ENCODE peak calls at places on chromosomes 16 and 17, in nine cellular contexts. X is stomach, U is esophagus muscularis mucosa, Z is K562, T is breast epithelium, V is transverse colon, P is prostate gland, L is sigmoid colon, W is HCT116. G is an unnamed sample.

GRCh38 chr16:9092963-9093477 is 1.6 kb downstream of the HAPSTR1 start:
- DNase-seq in V (peak; percentile 42), X (peak; percentile 55), T (no peak), W (no peak), U (no peak), Z (peak; percentile 41), L (peak; percentile 70), P (peak; percentile 14), G (no peak)

GRCh38 chr17:7922499-7923289 is 6.6 kb upstream of the RNF227 start:
- DNase-seq in P (peak; percentile 78), Z (no peak), L (peak; percentile 93), X (peak; percentile 89), T (peak; percentile 91), V (peak; percentile 88), U (peak; percentile 96), W (no peak), G (no peak)

GRCh38 chr16:4081577-4082021 is 34.6 kb downstream of the ADCY9 start:
- DNase-seq in T (no peak), X (no peak), U (no peak), Z (no peak), L (no peak), V (no peak), P (no peak), W (no peak), G (no peak)

GRCh38 chr17:63626551-63627228 is 4.5 kb downstream of the MAP3K3 start:
- DNase-seq in P (no peak), L (no peak), X (no peak), T (no peak), U (no peak), W (no peak), Z (no peak), V (no peak), G (no peak)

GRCh38 chr17:27217631-27218030 is 76.3 kb upstream of the WSB1 start:
- DNase-seq in T (no peak), L (no peak), V (no peak), P (no peak), U (no peak), Z (no peak), X (no peak), W (no peak), G (no peak)

GRCh38 chr16:77794586-77794985 is 6.2 kb downstream of the VAT1L start:
- DNase-seq in T (no peak), X (no peak), U (no peak), W (no peak), Z (no peak), P (no peak), L (no peak), V (no peak), G (no peak)

GRCh38 chr17:64166876-64167275 is 36.9 kb upstream of the ERN1 start:
- DNase-seq in X (no peak), V (no peak), W (no peak), Z (no peak), T (no peak), P (no peak), L (no peak), U (no peak), G (no peak)

GRCh38 chr17:38602453-38602852 is 3.3 kb downstream of the SRCIN1 start:
- DNase-seq in Z (no peak), P (no peak), T (no peak), V (no peak), L (no peak), W (no peak), X (no peak), U (no peak), G (no peak)

GRCh38 chr16:23027386-23027785 is 121.9 kb downstream of the USP31 start:
- DNase-seq in L (no peak), Z (no peak), U (no peak), W (no peak), X (no peak), T (no peak), V (no peak), P (no peak), G (peak; percentile 77)

GRCh38 chr16:56246051-56246817 is 54.9 kb downstream of the GNAO1 start:
- DNase-seq in W (no peak), P (no peak), Z (peak; percentile 50), T (peak; percentile 85), U (no peak), V (no peak), X (no peak), L (peak; percentile 67), G (no peak)

GRCh38 chr16:48609453-48610023 is 442 bp downstream of the N4BP1 start:
- DNase-seq in X (peak; percentile 70), P (peak; percentile 49), T (no peak), Z (peak; percentile 63), W (no peak), U (no peak), V (peak; percentile 61), L (peak; percentile 82), G (peak; percentile 85)

GRCh38 chr17:18177137-18177536 is 6.5 kb upstream of the ALKBH5 start:
- DNase-seq in P (no peak), X (no peak), L (no peak), U (no peak), V (no peak), W (no peak), Z (no peak), T (no peak), G (no peak)
- TF ChIP-seq POLR2AphosphoS5 in P (no peak), X (no peak), L (no peak), U (no peak), V (no peak), W (no peak), Z (no peak), T (no peak), G (no peak)

DNA sequence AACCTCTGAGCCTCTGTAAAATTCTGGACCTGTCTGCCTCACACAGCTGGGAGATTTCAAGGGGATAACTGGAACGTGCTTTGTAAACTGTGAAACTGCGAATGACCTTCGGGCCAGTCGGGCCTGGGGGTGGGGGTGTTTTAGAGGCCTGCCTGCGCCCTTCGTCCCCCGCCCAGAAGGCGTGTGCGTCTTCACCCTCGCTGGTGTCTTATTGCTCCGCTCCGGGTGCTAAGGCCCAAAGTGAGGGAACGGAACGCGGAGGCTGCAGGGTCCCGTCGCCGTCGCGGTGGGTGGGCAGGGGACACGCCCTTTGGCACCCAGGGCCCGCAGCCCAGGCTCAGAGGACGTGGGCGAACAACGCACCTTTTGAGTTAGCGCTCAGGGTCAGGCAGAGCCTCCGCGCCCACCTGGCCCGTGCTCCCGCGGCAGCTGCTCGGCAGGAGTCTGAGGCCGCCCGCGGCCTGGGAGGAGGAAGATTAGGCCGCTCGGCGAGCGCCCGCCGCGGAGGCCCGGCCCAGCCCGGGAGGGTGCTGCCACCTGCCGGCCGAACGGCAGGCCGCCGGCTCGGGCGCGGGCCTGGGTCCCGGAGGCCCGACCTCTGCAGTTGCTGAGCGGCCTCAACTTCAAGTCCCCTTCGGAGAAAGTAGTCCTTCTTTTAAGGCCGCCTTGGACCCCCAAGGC is 29.7 kb downstream of the DCAKD start:
- DNase-seq in U (no peak), T (peak; percentile 72), Z (peak; percentile 84), P (peak; percentile 42), V (peak; percentile 72), X (peak; percentile 68), L (peak; percentile 89), W (no peak), G (no peak)
- TF ChIP-seq POLR2A in U (no peak), T (no peak), Z (no peak), P (no peak), V (peak; percentile 33), X (no peak), L (no peak), W (no peak), G (no peak)

DNA sequence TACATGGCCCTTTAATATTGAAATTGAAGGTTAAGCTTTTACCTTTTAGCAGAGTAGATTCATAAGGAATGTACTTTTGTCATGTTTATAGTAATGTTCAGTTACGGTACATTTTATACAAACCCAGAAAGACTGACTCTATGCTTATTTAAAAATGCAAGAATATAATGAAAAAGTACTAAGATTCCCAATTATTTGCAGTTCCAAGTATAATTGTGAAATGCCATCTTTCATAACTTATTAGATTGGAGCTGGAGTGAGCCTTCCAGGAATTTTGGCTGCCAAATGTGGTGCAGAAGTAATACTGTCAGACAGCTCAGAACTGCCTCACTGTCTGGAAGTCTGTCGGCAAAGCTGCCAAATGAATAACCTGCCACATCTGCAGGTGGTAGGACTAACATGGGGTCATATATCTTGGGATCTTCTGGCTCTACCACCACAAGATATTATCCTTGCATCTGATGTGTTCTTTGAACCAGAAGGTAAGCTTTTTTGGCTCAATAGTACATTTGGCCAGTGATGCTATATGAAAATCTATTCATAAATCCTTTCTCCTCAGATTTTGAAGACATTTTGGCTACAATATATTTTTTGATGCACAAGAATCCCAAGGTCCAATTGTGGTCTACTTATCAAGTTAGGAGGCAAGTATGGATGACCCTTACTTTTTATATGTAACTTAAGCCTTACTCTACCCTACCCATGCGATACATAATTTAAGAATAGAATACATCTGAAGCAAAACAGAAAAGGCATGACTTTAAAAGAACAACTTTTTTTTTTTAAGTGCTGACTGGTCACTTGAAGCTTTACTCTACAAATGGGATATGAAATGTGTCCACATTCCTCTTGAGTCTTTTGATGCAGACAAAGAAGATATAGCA is 4.2 kb downstream of the SRSF2 start:
- DNase-seq in W (no peak), Z (peak; percentile 34), P (no peak), T (no peak), L (no peak), V (no peak), X (no peak), U (no peak), G (no peak)
- H3K4me1 ChIP-seq in W (peaks cover 11% of the 10 kb centered on the region), Z (peaks cover 21% of the 10 kb centered on the region), P (peaks cover 9% of the 10 kb centered on the region), T (no peaks in the 10 kb centered on the region), L (peaks cover 61% of the 10 kb centered on the region), V (peaks cover 42% of the 10 kb centered on the region), X (peaks cover 79% of the 10 kb centered on the region), U (peaks cover 76% of the 10 kb centered on the region), G (peaks cover 65% of the 10 kb centered on the region)

GRCh38 chr17:71919896-71920295 is 200.9 kb upstream of the SOX9 start:
- DNase-seq in V (no peak), W (no peak), P (no peak), X (no peak), L (no peak), Z (no peak), T (no peak), U (no peak), G (no peak)

GRCh38 chr17:71917715-71918114 is 203.1 kb upstream of the SOX9 start:
- DNase-seq in L (no peak), W (no peak), P (no peak), Z (no peak), V (no peak), T (no peak), U (no peak), X (no peak), G (no peak)

GRCh38 chr17:71919181-71919580 is 201.6 kb upstream of the SOX9 start:
- DNase-seq in W (no peak), T (no peak), L (no peak), Z (no peak), U (no peak), X (no peak), V (no peak), P (no peak), G (no peak)

GRCh38 chr17:71922439-71922838 is 198.4 kb upstream of the SOX9 start:
- DNase-seq in V (no peak), L (no peak), U (no peak), W (no peak), Z (no peak), T (no peak), P (no peak), X (no peak), G (no peak)

DNA sequence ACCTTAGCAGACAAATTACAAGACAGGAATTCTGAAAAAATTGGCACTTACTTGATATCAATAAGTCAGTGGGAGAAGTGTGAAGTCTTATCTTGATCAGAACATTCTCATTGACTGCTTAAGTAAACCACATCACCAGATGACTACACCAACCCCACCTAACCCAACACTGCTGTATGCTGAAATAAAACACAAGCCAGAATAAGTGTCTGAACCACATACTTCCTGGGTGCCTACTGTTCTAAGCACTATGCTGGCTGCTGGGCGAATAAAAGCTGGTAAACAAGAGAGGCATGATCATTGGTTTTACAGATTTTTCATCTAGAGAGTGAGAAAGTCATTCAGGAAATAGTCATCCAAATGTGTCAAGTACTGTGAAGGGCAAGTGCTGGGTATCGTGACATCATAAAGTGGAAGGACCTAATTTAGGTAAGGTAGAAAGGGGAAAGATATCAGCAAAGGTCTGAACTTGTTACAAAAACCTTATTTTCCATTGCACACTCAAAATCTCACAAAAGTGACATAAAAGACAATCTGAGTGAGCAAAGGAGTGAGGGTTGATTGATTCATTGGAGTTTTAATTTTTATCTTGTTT is 199.0 kb upstream of the SOX9 start:
- DNase-seq in X (no peak), W (no peak), U (no peak), P (no peak), V (no peak), L (no peak), T (no peak), Z (no peak), G (no peak)
- TF ChIP-seq POLR2AphosphoS5 in X (no peak), W (no peak), U (no peak), P (no peak), V (no peak), L (no peak), T (no peak), Z (no peak), G (no peak)